ENCODE peak calls at places on chromosomes 5 and 9, in eight cellular contexts. X is fibroblast of pulmonary artery, Q is GM23338, W is AG09309, L is mesothelial cell of epicardium, V is lower leg skin, G is progenitor cell of endocrine pancreas, N is cardiac fibroblast. F is an unnamed sample.

GRCh38 chr9:108134501-108135128 is 645.0 kb upstream of the KLF4 start:
- DNase-seq in X (no peak), Q (no peak), W (no peak), L (no peak), V (no peak), G (no peak), N (no peak), F (no peak)

GRCh38 chr5:142600611-142601360 is 85.1 kb downstream of the FGF1 start:
- DNase-seq in X (peak), Q (no peak), W (no peak), L (no peak), V (peak), G (no peak), N (peak), F (no peak)

GRCh38 chr5:160923431-160923830 is 71.4 kb upstream of the ATP10B start:
- DNase-seq in X (no peak), Q (no peak), W (no peak), L (no peak), V (no peak), G (no peak), N (no peak), F (no peak)

GRCh38 chr9:36191290-36191645 is 547 bp downstream of the CLTA start:
- DNase-seq in X (no peak), Q (peak), W (no peak), L (peak), V (peak), G (no peak), N (peak), F (no peak)

GRCh38 chr9:125233678-125234077 is 7.5 kb downstream of the HSPA5 start:
- DNase-seq in X (peak), Q (no peak), W (peak), L (no peak), V (no peak), G (no peak), N (peak), F (no peak)

GRCh38 chr9:19460258-19460657 is 51.4 kb downstream of the ACER2 start:
- DNase-seq in X (no peak), Q (no peak), W (no peak), L (no peak), V (peak), G (no peak), N (no peak), F (peak)

GRCh38 chr5:40409600-40409999 is 270.1 kb upstream of the PTGER4 start:
- DNase-seq in X (no peak), Q (no peak), W (no peak), L (no peak), V (no peak), G (no peak), N (no peak), F (no peak)

GRCh38 chr9:96009690-96010477 is 134.4 kb downstream of the ERCC6L2 start:
- DNase-seq in X (no peak), Q (no peak), W (no peak), L (no peak), V (no peak), G (no peak), N (no peak), F (no peak)

GRCh38 chr5:122908108-122908507 is 62.7 kb downstream of the SNX24 start:
- DNase-seq in X (no peak), Q (no peak), W (no peak), L (no peak), V (no peak), G (no peak), N (no peak), F (no peak)

DNA sequence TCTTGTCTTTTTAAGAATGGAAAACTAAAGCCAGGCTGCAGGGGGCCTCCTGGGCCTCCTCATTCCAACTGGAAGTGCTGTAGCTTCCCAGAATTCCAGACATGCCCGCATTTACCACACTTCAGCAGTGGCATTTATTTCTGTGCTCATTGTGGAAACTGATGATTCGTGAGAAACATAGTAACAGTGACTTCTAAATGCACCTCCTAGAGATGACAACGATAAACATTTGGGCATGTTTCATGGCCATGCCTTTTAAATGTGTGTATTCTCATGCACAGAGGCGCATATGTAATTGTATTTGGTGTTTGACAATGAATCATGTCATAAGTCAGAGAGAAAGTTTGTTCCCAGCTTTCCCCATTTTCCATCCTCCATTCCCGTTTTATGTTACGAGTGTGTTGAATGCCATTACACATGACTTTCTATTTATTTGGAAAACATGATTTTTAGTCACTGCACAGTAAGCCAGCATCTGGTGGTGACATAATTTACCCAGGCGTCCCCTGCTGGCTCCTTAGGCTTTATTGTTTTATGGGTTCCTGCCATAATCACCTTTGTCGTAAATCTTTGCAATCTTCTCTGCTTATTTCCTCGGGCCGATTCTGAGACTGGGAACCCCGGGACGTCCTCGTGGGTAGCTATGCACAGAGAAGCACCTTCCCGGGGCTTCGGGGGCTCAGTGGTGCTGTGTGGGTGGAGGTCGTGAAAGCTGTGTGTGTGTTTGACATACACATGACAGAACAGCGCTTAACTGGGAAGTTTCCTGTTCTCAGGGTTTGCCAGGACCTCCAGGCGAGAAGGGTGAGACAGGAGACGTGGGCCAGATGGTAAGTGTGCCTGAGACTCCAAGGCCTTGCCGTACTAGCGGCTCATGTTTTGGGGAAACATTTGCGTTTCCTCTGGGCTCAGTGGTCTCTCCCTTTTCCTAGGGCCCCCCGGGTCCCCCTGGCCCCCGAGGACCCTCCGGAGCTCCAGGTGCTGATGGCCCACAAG is 68.6 kb upstream of the FCN2 start:
- DNase-seq in X (peak), Q (peak), W (peak), L (no peak), V (no peak), G (no peak), N (peak), F (no peak)
- TF ChIP-seq CTCF in X (no peak), Q (peak), W (peak), L (no peak), V (no peak), G (no peak), N (no peak), F (no peak)

GRCh38 chr5:115377468-115378217 is 81.2 kb upstream of the CCDC112 start:
- DNase-seq in X (peak), Q (no peak), W (peak), L (no peak), V (no peak), G (no peak), N (peak), F (no peak)
- TF ChIP-seq CTCF in X (peak), Q (peak), W (peak), L (no peak), V (no peak), G (no peak), N (peak), F (peak)

DNA sequence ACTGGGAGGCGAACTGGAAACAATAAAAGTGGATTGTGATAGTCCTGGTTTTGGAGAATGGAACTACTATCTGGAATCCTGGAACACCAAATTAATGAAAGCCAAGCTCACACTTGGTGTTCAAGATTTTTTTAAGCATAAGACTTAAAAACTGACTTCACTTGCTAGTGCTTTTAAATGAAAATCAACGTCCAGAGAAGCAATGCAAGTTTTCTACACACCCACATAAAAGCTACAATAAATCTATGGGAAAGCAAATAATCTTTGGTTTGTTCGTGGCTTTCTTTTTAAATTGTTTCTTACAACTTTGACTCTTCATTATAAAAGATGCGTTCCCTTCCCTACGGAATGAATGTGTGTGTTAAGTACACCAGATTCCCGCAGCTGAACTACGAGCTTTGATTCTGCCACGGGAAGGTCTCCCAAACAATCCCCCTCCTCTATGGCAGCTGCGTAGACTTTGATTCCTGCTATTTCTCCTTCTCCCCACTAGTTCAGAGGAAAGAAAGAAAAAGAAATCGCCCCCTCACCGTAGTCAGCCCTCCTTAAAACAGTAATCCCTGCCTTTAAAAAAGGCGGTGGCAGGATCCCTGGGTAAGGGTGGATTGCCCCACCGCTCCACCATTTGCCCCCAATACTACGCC is 1057.2 kb upstream of the DMAC1 start:
- DNase-seq in X (no peak), Q (peak), W (no peak), L (peak), V (no peak), G (no peak), N (no peak), F (no peak)
- TF ChIP-seq CTCF in X (no peak), Q (no peak), W (no peak), L (no peak), V (no peak), G (peak), N (no peak), F (no peak)

DNA sequence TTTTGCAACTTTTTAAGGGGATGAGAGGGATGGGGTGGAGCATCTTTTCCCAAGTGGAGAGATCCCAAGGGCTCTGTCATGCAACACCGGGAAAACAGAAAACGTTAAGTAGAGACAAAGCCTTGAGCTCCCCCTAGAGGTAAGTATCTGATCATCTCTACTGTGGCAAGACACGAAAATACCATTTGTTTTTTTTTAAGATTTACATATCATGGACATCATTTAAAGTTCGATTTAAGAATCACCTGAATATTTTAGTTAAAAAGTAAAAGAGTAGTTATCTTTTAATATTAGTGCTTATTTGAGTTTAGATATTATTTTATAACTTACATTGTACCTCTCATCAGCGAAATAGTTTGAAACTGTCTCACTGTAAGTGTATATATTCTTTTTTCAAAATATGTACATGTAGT is 200.4 kb downstream of the LRRC70 start:
- DNase-seq in X (peak), Q (peak), W (peak), L (no peak), V (no peak), G (no peak), N (peak), F (peak)
- TF ChIP-seq CTCF in X (peak), Q (peak), W (peak), L (peak), V (no peak), G (peak), N (peak), F (peak)

GRCh38 chr9:98241357-98242104 is 13.9 kb downstream of the TBC1D2 start:
- DNase-seq in X (no peak), Q (peak), W (no peak), L (no peak), V (no peak), G (no peak), N (no peak), F (no peak)
- TF ChIP-seq CTCF in X (peak), Q (peak), W (no peak), L (no peak), V (no peak), G (peak), N (no peak), F (no peak)

GRCh38 chr9:16063241-16063591 is 510.4 kb downstream of the CCDC171 start:
- DNase-seq in X (no peak), Q (no peak), W (no peak), L (no peak), V (no peak), G (no peak), N (no peak), F (no peak)
- TF ChIP-seq CTCF in X (no peak), Q (no peak), W (no peak), L (no peak), V (no peak), G (no peak), N (no peak), F (no peak)

GRCh38 chr9:137188490-137189296 is at the start of the genes ANAPC2 and SSNA1:
- DNase-seq in X (peak), Q (peak), W (peak), L (peak), V (peak), G (peak), N (peak), F (no peak)
- TF ChIP-seq CTCF in X (peak), Q (peak), W (peak), L (peak), V (no peak), G (peak), N (peak), F (peak)

GRCh38 chr5:23840083-23840482 is 332.7 kb downstream of the PRDM9 start:
- DNase-seq in X (peak), Q (no peak), W (no peak), L (no peak), V (no peak), G (no peak), N (peak), F (no peak)
- TF ChIP-seq CTCF in X (no peak), Q (no peak), W (no peak), L (no peak), V (no peak), G (peak), N (no peak), F (no peak)

F was measured in D721Med.